ENCODE peak calls at places on chromosome 13, in six cellular contexts. L is GM23248; C is naive thymus-derived CD4-positive, alpha-beta T cell; T is uterus; K is IMR-90; U is CD8-positive, alpha-beta T cell. N is an unnamed sample.

GRCh38 chr13:28819748-28820098 is 416 bp upstream of the MTUS2 start:
- DNase-seq in L (peak; percentile 64), C (peak; percentile 14), T (no peak), K (peak; percentile 32), U (no peak), N (peak; percentile 92)

GRCh38 chr13:77832339-77833100 is 86.1 kb downstream of the EDNRB start:
- DNase-seq in L (peak; percentile 34), C (no peak), T (no peak), K (peak; percentile 6), U (no peak), N (no peak)

GRCh38 chr13:101447852-101448251 is 4.6 kb upstream of the ITGBL1 start:
- DNase-seq in L (no peak), C (no peak), T (no peak), K (peak; percentile 51), U (no peak), N (no peak)

GRCh38 chr13:21603531-21604448 is at the start of gene MICU2:
- DNase-seq in L (peak; percentile 98), C (peak; percentile 97), T (peak; percentile 93), K (peak; percentile 93), U (peak; percentile 98), N (peak; percentile 96)

GRCh38 chr13:62360609-62361008 is 945.0 kb upstream of the PCDH20 start:
- DNase-seq in L (no peak), C (no peak), T (no peak), K (no peak), U (no peak), N (no peak)

GRCh38 chr13:75486146-75486545 is 4.2 kb upstream of the TBC1D4 start:
- DNase-seq in L (peak; percentile 31), C (no peak), T (no peak), K (no peak), U (no peak), N (no peak)

GRCh38 chr13:77345150-77345780 is 18.4 kb upstream of the MYCBP2 start:
- DNase-seq in L (no peak), C (no peak), T (no peak), K (no peak), U (no peak), N (no peak)

GRCh38 chr13:30140973-30141372 is 166.4 kb downstream of the KATNAL1 start:
- DNase-seq in L (no peak), C (no peak), T (no peak), K (no peak), U (no peak), N (no peak)

GRCh38 chr13:27667946-27668345 is 46.3 kb downstream of the POLR1D start:
- DNase-seq in L (no peak), C (no peak), T (no peak), K (no peak), U (no peak), N (no peak)

GRCh38 chr13:107992542-107992941 is 222.8 kb downstream of the LIG4 start:
- DNase-seq in L (no peak), C (no peak), T (no peak), K (no peak), U (no peak), N (no peak)

GRCh38 chr13:21402586-21403307 is 56.4 kb downstream of the ZDHHC20 start:
- DNase-seq in L (peak; percentile 75), C (no peak), T (no peak), K (peak; percentile 71), U (no peak), N (no peak)

GRCh38 chr13:41791056-41791455 is 169.9 kb downstream of the VWA8 start:
- DNase-seq in L (peak; percentile 51), C (no peak), T (no peak), K (peak; percentile 24), U (no peak), N (no peak)

GRCh38 chr13:99150575-99151370 is 49.9 kb upstream of the UBAC2 start:
- DNase-seq in L (peak; percentile 88), C (no peak), T (no peak), K (peak; percentile 27), U (no peak), N (no peak)

GRCh38 chr13:96849091-96849490 is 145.2 kb downstream of the OXGR1 start:
- DNase-seq in L (no peak), C (no peak), T (no peak), K (no peak), U (no peak), N (no peak)

GRCh38 chr13:35723061-35723461 is 246.6 kb upstream of the MAB21L1 start:
- DNase-seq in L (peak; percentile 48), C (no peak), T (peak; percentile 59), K (peak; percentile 33), U (no peak), N (no peak)

GRCh38 chr13:27295660-27296059 is 25.0 kb downstream of the RASL11A start:
- DNase-seq in L (no peak), C (no peak), T (no peak), K (no peak), U (no peak), N (no peak)

GRCh38 chr13:92807343-92807742 is 419.3 kb upstream of the GPC6 start:
- DNase-seq in L (no peak), C (no peak), T (no peak), K (peak; percentile 26), U (no peak), N (no peak)

GRCh38 chr13:74070513-74070912 is 63.7 kb downstream of the KLF12 start:
- DNase-seq in L (no peak), C (no peak), T (no peak), K (no peak), U (no peak), N (no peak)

GRCh38 chr13:98653471-98653985 is 76.6 kb upstream of the STK24 start:
- DNase-seq in L (peak; percentile 86), C (peak; percentile 61), T (peak; percentile 74), K (peak; percentile 71), U (peak; percentile 80), N (peak; percentile 90)

GRCh38 chr13:59687028-59687427 is 476.7 kb downstream of the DIAPH3 start:
- DNase-seq in L (no peak), C (no peak), T (no peak), K (no peak), U (no peak), N (no peak)

GRCh38 chr13:75607447-75607846 is 28.7 kb upstream of the LMO7 start:
- DNase-seq in L (no peak), C (no peak), T (no peak), K (no peak), U (no peak), N (no peak)

GRCh38 chr13:109146393-109146792 is 517.0 kb downstream of the MYO16 start:
- DNase-seq in L (no peak), C (no peak), T (no peak), K (no peak), U (no peak), N (no peak)

GRCh38 chr13:52916483-52916990 is 68.1 kb upstream of the PCDH8 start:
- DNase-seq in L (no peak), C (no peak), T (no peak), K (no peak), U (no peak), N (no peak)

GRCh38 chr13:42393573-42394360 is 121.8 kb downstream of the AKAP11 start:
- DNase-seq in L (no peak), C (no peak), T (no peak), K (no peak), U (no peak), N (no peak)

GRCh38 chr13:59391696-59392095 is 772.0 kb downstream of the DIAPH3 start:
- DNase-seq in L (peak; percentile 79), C (peak; percentile 80), T (no peak), K (peak; percentile 74), U (peak; percentile 71), N (peak; percentile 49)

GRCh38 chr13:98504371-98504963 is 72.4 kb downstream of the STK24 start:
- DNase-seq in L (no peak), C (no peak), T (no peak), K (no peak), U (peak; percentile 50), N (no peak)

GRCh38 chr13:99151516-99151915 is 49.1 kb upstream of the UBAC2 start:
- DNase-seq in L (peak; percentile 84), C (no peak), T (no peak), K (peak; percentile 41), U (no peak), N (no peak)

GRCh38 chr13:109605846-109606245 is 180.5 kb downstream of the IRS2 start:
- DNase-seq in L (no peak), C (no peak), T (no peak), K (no peak), U (no peak), N (no peak)

GRCh38 chr13:106619688-106620555 is 52.0 kb upstream of the ARGLU1 start:
- DNase-seq in L (peak; percentile 83), C (peak; percentile 49), T (no peak), K (peak; percentile 69), U (no peak), N (no peak)

GRCh38 chr13:22915442-22916082 is 265.2 kb upstream of the SGCG start:
- DNase-seq in L (peak; percentile 56), C (no peak), T (peak; percentile 66), K (peak; percentile 17), U (no peak), N (peak; percentile 80)

GRCh38 chr13:105874808-105875207 is 660.7 kb downstream of the EFNB2 start:
- DNase-seq in L (no peak), C (no peak), T (no peak), K (no peak), U (no peak), N (no peak)

GRCh38 chr13:112424098-112424497 is 47.9 kb downstream of the SPACA7 start:
- DNase-seq in L (no peak), C (no peak), T (no peak), K (no peak), U (no peak), N (no peak)
- H3K9me3 ChIP-seq in L (peaks cover 5% of the 10 kb centered on the region), C (peaks cover 14% of the 10 kb centered on the region), T (no peaks in the 10 kb centered on the region), K (peaks cover 10% of the 10 kb centered on the region), U (no peaks in the 10 kb centered on the region), N (peaks cover 10% of the 10 kb centered on the region)

GRCh38 chr13:44112700-44113329 is 233.1 kb downstream of the LACC1 start:
- DNase-seq in L (no peak), C (no peak), T (no peak), K (no peak), U (no peak), N (no peak)
- H3K4me1 ChIP-seq in L (peaks cover 8% of the 10 kb centered on the region), C (peaks cover 7% of the 10 kb centered on the region), T (no peaks in the 10 kb centered on the region), K (peaks cover under 1% of the 10 kb centered on the region), U (peaks cover 12% of the 10 kb centered on the region), N (peaks cover 8% of the 10 kb centered on the region)

DNA sequence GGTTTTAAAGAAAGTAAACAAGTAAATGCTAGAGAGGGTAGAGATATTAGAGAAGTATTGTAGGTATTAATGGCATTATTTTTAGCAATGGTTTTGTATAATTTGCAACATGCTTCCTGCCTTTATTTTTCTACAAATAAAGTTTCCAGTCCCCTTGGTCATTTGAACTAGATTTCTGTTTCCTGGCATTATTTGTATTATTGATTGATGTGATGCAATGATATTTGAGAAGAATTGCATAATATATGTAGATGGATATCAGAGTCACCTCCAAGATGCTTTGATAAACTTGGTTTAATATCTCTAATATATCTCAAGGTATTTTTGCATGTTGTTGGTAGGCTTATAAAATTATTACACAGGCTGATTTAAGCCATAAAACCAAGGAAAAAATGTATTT is 1054.6 kb downstream of the SLITRK1 start:
- DNase-seq in L (no peak), C (no peak), T (no peak), K (no peak), U (no peak), N (no peak)
- H3K9me3 ChIP-seq in L (no peaks in the 10 kb centered on the region), C (no peaks in the 10 kb centered on the region), T (peaks cover 4% of the 10 kb centered on the region), K (peaks cover 4% of the 10 kb centered on the region), U (no peaks in the 10 kb centered on the region), N (no peaks in the 10 kb centered on the region)

DNA sequence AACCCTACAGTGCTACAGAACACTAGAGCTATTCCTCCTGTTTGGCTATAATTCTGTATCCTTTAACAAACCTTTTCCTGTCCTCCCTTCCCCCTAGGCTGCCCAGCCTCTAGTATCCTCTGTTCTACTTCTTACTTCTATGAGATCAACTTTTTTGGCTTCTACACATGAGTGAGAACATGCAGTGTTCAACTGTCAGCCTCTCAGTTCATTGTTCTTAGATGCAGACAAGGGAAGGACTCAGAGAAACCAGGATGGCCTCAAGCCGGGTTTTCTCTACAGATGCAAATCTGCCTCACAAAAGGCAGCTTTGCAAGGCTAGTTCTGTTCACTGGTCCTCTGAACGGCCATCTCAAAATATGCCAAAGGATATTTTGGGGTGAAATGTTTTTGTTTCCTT is 18.4 kb downstream of the AMER2 start:
- DNase-seq in L (no peak), C (no peak), T (no peak), K (no peak), U (no peak), N (no peak)
- H3K4me1 ChIP-seq in L (no peaks in the 10 kb centered on the region), C (no peaks in the 10 kb centered on the region), T (no peaks in the 10 kb centered on the region), K (no peaks in the 10 kb centered on the region), U (no peaks in the 10 kb centered on the region), N (no peaks in the 10 kb centered on the region)

N was measured in aorta.